ENCODE peak calls at places on chromosome 18, in four cellular contexts. One of them, this sample, is unnamed.

GRCh38 chr18:13566941-13567762 is 159.2 kb downstream of the FAM210A start:
- DNase-seq in endothelial cell: no peak
- DNase-seq in putamen: peak; percentile 83
- DNase-seq in naive thymus-derived CD4-positive, alpha-beta T cell: no peak
- DNase-seq in this sample: no peak

GRCh38 chr18:21134895-21135294 is 23.3 kb upstream of the ROCK1 start:
- DNase-seq in endothelial cell: no peak
- DNase-seq in putamen: peak; percentile 6
- DNase-seq in naive thymus-derived CD4-positive, alpha-beta T cell: peak; percentile 48
- DNase-seq in this sample: no peak

GRCh38 chr18:54358495-54358793 is 738 bp downstream of the C18orf54 start:
- DNase-seq in endothelial cell: no peak
- DNase-seq in putamen: peak; percentile 12
- DNase-seq in naive thymus-derived CD4-positive, alpha-beta T cell: no peak
- DNase-seq in this sample: peak; percentile 10

GRCh38 chr18:8912348-8913057 is 190.0 kb upstream of the NDUFV2 start:
- DNase-seq in endothelial cell: no peak
- DNase-seq in putamen: no peak
- DNase-seq in naive thymus-derived CD4-positive, alpha-beta T cell: no peak
- DNase-seq in this sample: no peak

GRCh38 chr18:42183746-42184145 is 228.7 kb downstream of the PIK3C3 start:
- DNase-seq in endothelial cell: no peak
- DNase-seq in putamen: no peak
- DNase-seq in naive thymus-derived CD4-positive, alpha-beta T cell: no peak
- DNase-seq in this sample: no peak

GRCh38 chr18:46939998-46940571 is 22.7 kb downstream of the KATNAL2 start:
- DNase-seq in endothelial cell: no peak
- DNase-seq in putamen: no peak
- DNase-seq in naive thymus-derived CD4-positive, alpha-beta T cell: no peak
- DNase-seq in this sample: no peak

GRCh38 chr18:12027046-12027445 is 45.7 kb downstream of the IMPA2 start:
- DNase-seq in endothelial cell: no peak
- DNase-seq in putamen: no peak
- DNase-seq in naive thymus-derived CD4-positive, alpha-beta T cell: no peak
- DNase-seq in this sample: no peak

GRCh38 chr18:73235491-73235890 is 367.7 kb upstream of the NETO1 start:
- DNase-seq in endothelial cell: no peak
- DNase-seq in putamen: no peak
- DNase-seq in naive thymus-derived CD4-positive, alpha-beta T cell: no peak
- DNase-seq in this sample: no peak

GRCh38 chr18:40414155-40414754 is 1540.8 kb upstream of the PIK3C3 start:
- DNase-seq in endothelial cell: no peak
- DNase-seq in putamen: no peak
- DNase-seq in naive thymus-derived CD4-positive, alpha-beta T cell: no peak
- DNase-seq in this sample: no peak

GRCh38 chr18:73973972-73974371 is 173.7 kb downstream of the FBXO15 start:
- DNase-seq in endothelial cell: no peak
- DNase-seq in putamen: no peak
- DNase-seq in naive thymus-derived CD4-positive, alpha-beta T cell: no peak
- DNase-seq in this sample: no peak

GRCh38 chr18:66235206-66235605 is 368.7 kb downstream of the CDH19 start:
- DNase-seq in endothelial cell: no peak
- DNase-seq in putamen: no peak
- DNase-seq in naive thymus-derived CD4-positive, alpha-beta T cell: no peak
- DNase-seq in this sample: no peak

GRCh38 chr18:79393626-79394401 is 1.9 kb upstream of the NFATC1 start:
- DNase-seq in endothelial cell: peak; percentile 86
- DNase-seq in putamen: no peak
- DNase-seq in naive thymus-derived CD4-positive, alpha-beta T cell: peak; percentile 53
- DNase-seq in this sample: peak; percentile 76

GRCh38 chr18:53753616-53754015 is 470.9 kb downstream of the MBD2 start:
- DNase-seq in endothelial cell: no peak
- DNase-seq in putamen: no peak
- DNase-seq in naive thymus-derived CD4-positive, alpha-beta T cell: no peak
- DNase-seq in this sample: no peak

GRCh38 chr18:3554091-3554601 is 104.2 kb downstream of the TGIF1 start:
- DNase-seq in endothelial cell: peak; percentile 18
- DNase-seq in putamen: no peak
- DNase-seq in naive thymus-derived CD4-positive, alpha-beta T cell: no peak
- DNase-seq in this sample: no peak

GRCh38 chr18:1094408-1094807 is 189.7 kb downstream of the ADCYAP1 start:
- DNase-seq in endothelial cell: no peak
- DNase-seq in putamen: no peak
- DNase-seq in naive thymus-derived CD4-positive, alpha-beta T cell: no peak
- DNase-seq in this sample: no peak

GRCh38 chr18:52288403-52289004 is 51.5 kb upstream of the DCC start:
- DNase-seq in endothelial cell: peak; percentile 57
- DNase-seq in putamen: no peak
- DNase-seq in naive thymus-derived CD4-positive, alpha-beta T cell: no peak
- DNase-seq in this sample: no peak

GRCh38 chr18:74796928-74797576 is 199.4 kb downstream of the ZNF407 start:
- DNase-seq in endothelial cell: no peak
- DNase-seq in putamen: peak; percentile 52
- DNase-seq in naive thymus-derived CD4-positive, alpha-beta T cell: no peak
- DNase-seq in this sample: no peak

GRCh38 chr18:13464432-13465125 is 246.0 kb downstream of the LDLRAD4 start:
- DNase-seq in endothelial cell: peak; percentile 52
- DNase-seq in putamen: no peak
- DNase-seq in naive thymus-derived CD4-positive, alpha-beta T cell: peak; percentile 64
- DNase-seq in this sample: no peak

GRCh38 chr18:53944721-53945120 is 279.7 kb downstream of the MBD2 start:
- DNase-seq in endothelial cell: peak; percentile 10
- DNase-seq in putamen: no peak
- DNase-seq in naive thymus-derived CD4-positive, alpha-beta T cell: no peak
- DNase-seq in this sample: no peak

This sample was measured in HAP-1.